ENCODE peak calls at places on chromosome 19, in ten cellular contexts. H is CD8-positive, alpha-beta T cell; O is tibial nerve; K is breast epithelium; U is CD4-positive, CD25-positive, alpha-beta regulatory T cell; Z is astrocyte; Y is fibroblast of lung; T is ascending aorta; P is lung; N is CD4-positive, alpha-beta memory T cell. M is an unnamed sample.

GRCh38 chr19:13959962-13960862 is 7.9 kb downstream of the DCAF15 start:
- DNase-seq in Z (no peak), H (peak; percentile 54), N (no peak), U (no peak), Y (no peak), T (no peak), O (no peak), P (no peak), K (no peak), M (no peak)

GRCh38 chr19:16266586-16266942 is 58.1 kb upstream of the KLF2 start:
- DNase-seq in O (no peak), Z (no peak), P (no peak), N (peak; percentile 75), K (no peak), Y (no peak), T (no peak), U (peak; percentile 49), H (peak; percentile 67), M (no peak)

GRCh38 chr19:55585658-55586339 is 5.2 kb upstream of the ZNF579 start:
- DNase-seq in K (no peak), O (no peak), P (peak; percentile 87), H (peak; percentile 50), Y (peak; percentile 82), Z (peak; percentile 63), U (no peak), N (no peak), T (peak; percentile 84), M (peak; percentile 45)

GRCh38 chr19:43768273-43769050 is 12.3 kb downstream of the KCNN4 start:
- DNase-seq in H (no peak), T (peak; percentile 80), Z (no peak), U (no peak), K (no peak), P (no peak), N (no peak), O (no peak), Y (no peak), M (peak; percentile 77)

GRCh38 chr19:15467734-15468214 is 3.4 kb upstream of the RASAL3 start:
- DNase-seq in U (no peak), K (no peak), P (no peak), H (no peak), Y (no peak), N (no peak), T (no peak), O (no peak), Z (no peak), M (no peak)

GRCh38 chr19:56765107-56765506 is 75.4 kb downstream of the PEG3 start:
- DNase-seq in T (no peak), Y (no peak), N (no peak), O (no peak), P (peak; percentile 55), U (no peak), H (no peak), K (peak; percentile 55), Z (no peak), M (peak; percentile 33)

GRCh38 chr19:52138614-52139290 is 986 bp downstream of the ZNF616 start:
- DNase-seq in Y (peak; percentile 40), U (peak; percentile 4), K (no peak), O (peak; percentile 7), P (no peak), T (no peak), H (no peak), Z (peak; percentile 16), N (no peak), M (peak; percentile 34)

GRCh38 chr19:45251452-45252354 is 632 bp downstream of the MARK4 start:
- DNase-seq in H (no peak), U (no peak), Y (no peak), N (peak; percentile 7), T (no peak), O (no peak), Z (no peak), K (no peak), P (no peak), M (no peak)

GRCh38 chr19:44903602-44904425 is 1.8 kb upstream of the APOE start:
- DNase-seq in T (peak; percentile 88), Y (peak; percentile 36), Z (no peak), U (peak; percentile 71), O (peak; percentile 86), P (peak; percentile 78), H (peak; percentile 80), K (peak; percentile 78), N (peak; percentile 63), M (peak; percentile 79)

GRCh38 chr19:33234092-33234491 is 8.4 kb upstream of the SLC7A10 start:
- DNase-seq in T (no peak), H (no peak), K (no peak), Y (no peak), O (no peak), N (no peak), P (no peak), Z (no peak), U (no peak), M (no peak)

GRCh38 chr19:50258918-50259372 is 55.5 kb downstream of the MYH14 start:
- DNase-seq in T (no peak), P (no peak), Y (no peak), O (no peak), U (no peak), H (no peak), N (no peak), K (no peak), Z (no peak), M (peak; percentile 34)

GRCh38 chr19:48290341-48290922 is 20.6 kb downstream of the ZNF114 start:
- DNase-seq in N (no peak), U (no peak), P (no peak), Y (peak; percentile 78), Z (peak; percentile 61), O (no peak), K (no peak), T (no peak), H (no peak), M (no peak)

GRCh38 chr19:58046856-58047255 is 12.2 kb upstream of the ZNF135 start:
- DNase-seq in O (no peak), K (no peak), H (no peak), Y (no peak), N (no peak), U (no peak), P (no peak), Z (no peak), T (no peak), M (no peak)

GRCh38 chr19:38033658-38034150 is 126.7 kb downstream of the SIPA1L3 start:
- DNase-seq in U (no peak), N (no peak), H (no peak), O (no peak), P (no peak), T (no peak), Z (peak; percentile 77), Y (peak; percentile 82), K (no peak), M (no peak)
- H3K27ac ChIP-seq in U (no peak overlapping the region), N (no peak overlapping the region), H (no peak overlapping the region), O (no peak overlapping the region), P (peak overlapping the region; percentile 41), T (no peak overlapping the region), Z (peak overlapping the region; percentile 97), Y (no peak overlapping the region), K (no peak overlapping the region), M (no peak overlapping the region)

DNA sequence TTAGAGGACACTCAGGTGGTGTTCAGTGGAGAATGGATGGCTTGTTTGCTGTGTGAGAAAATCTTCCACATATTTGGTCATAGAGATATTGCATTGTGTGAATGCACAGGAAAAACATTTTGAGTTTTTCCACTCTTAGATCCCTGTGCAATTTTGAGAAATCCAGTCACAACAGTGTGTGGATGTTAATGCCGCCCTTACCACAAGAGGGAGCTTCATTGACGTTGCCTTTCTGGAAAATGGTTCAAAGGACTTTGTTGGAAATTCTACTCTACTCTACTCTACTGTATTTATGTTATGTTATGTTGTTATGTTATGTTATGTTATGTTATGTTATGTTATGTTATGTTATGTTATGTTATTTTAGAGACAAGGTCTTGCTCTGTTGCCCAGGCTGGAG is 13.4 kb downstream of the ZNF20 start:
- DNase-seq in P (no peak), Z (no peak), Y (no peak), H (peak; percentile 6), O (no peak), U (no peak), T (no peak), K (no peak), N (no peak), M (peak; percentile 26)
- H3K27ac ChIP-seq in P (no peak overlapping the region), Z (no peak overlapping the region), Y (no peak overlapping the region), H (no peak overlapping the region), O (no peak overlapping the region), U (no peak overlapping the region), T (no peak overlapping the region), K (no peak overlapping the region), N (no peak overlapping the region), M (no peak overlapping the region)

DNA sequence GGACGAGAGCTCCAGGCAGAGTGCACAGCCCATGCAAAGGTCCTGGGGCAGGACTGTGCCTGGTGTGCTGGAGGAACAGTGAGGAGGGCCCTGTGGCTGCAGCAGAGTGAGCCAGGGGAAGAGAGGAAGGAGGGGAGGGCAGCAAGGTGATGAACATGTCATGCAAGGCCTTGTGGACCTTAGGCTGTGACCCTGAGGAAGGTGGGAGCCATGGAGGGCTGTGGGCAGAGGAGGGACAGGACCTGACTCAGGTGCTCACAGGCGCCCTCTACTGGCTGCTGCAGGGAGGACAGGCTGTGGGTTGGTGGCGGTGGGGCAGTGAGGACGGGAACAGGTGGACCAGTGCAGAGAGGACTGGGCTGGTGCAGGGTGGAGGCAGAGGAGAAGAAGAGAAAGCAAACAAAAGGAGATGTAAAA is 170.3 kb downstream of the PTPRS start:
- DNase-seq in K (no peak), N (peak; percentile 24), U (peak; percentile 35), Y (no peak), P (peak; percentile 36), O (no peak), Z (no peak), T (no peak), H (peak; percentile 70), M (peak; percentile 39)
- H3K27ac ChIP-seq in K (no peak overlapping the region), N (no peak overlapping the region), U (no peak overlapping the region), Y (no peak overlapping the region), P (no peak overlapping the region), O (no peak overlapping the region), Z (no peak overlapping the region), T (no peak overlapping the region), H (no peak overlapping the region), M (no peak overlapping the region)

GRCh38 chr19:46620716-46621115 is 4.2 kb downstream of the PTGIR start:
- DNase-seq in Y (peak; percentile 76), P (no peak), H (no peak), N (no peak), Z (peak; percentile 66), O (no peak), U (no peak), K (no peak), T (peak; percentile 88), M (no peak)

GRCh38 chr19:46620267-46620666 is 4.6 kb downstream of the PTGIR start:
- DNase-seq in Z (no peak), P (no peak), U (no peak), Y (no peak), T (no peak), N (no peak), O (no peak), H (no peak), K (no peak), M (no peak)

GRCh38 chr19:46616631-46617322 is 8.1 kb downstream of the PTGIR start:
- DNase-seq in N (no peak), T (no peak), P (no peak), Y (peak; percentile 80), K (no peak), U (no peak), H (no peak), O (no peak), Z (peak; percentile 68), M (no peak)

GRCh38 chr19:46617566-46618079 is 7.3 kb downstream of the PTGIR start:
- DNase-seq in T (no peak), Z (no peak), O (no peak), K (no peak), U (no peak), P (no peak), N (no peak), H (no peak), Y (no peak), M (no peak)

GRCh38 chr19:46618670-46619231 is 6.1 kb downstream of the PTGIR start:
- DNase-seq in N (peak; percentile 53), P (no peak), H (no peak), K (no peak), T (no peak), U (no peak), O (no peak), Y (no peak), Z (peak; percentile 25), M (no peak)
- H3K27ac ChIP-seq in N (peak overlapping the region; percentile 14), P (no peak overlapping the region), H (peak overlapping the region; percentile 21), K (peak overlapping the region; percentile 74), T (peak overlapping the region; percentile 98), U (peak overlapping the region; percentile 76), O (no peak overlapping the region), Y (no peak overlapping the region), Z (no peak overlapping the region), M (no peak overlapping the region)

M was measured in colonic mucosa.